ENCODE peak calls at places on chromosomes 16 and 17, in eight cellular contexts. One of them, this sample, is unnamed.
A peak's percentile ranks its signal among the peaks of the same experiment; 100 is the strongest.

GRCh38 chr17:68355093-68355492 is 63.8 kb downstream of the ARSG start:
- DNase-seq in A172: peak; percentile 38
- DNase-seq in fibroblast of lung: peak; percentile 70
- DNase-seq in naive thymus-derived CD4-positive, alpha-beta T cell: no peak
- DNase-seq in posterior cingulate gyrus: no peak
- DNase-seq in heart left ventricle: no peak
- DNase-seq in T-helper 17 cell: no peak
- DNase-seq in GM04503: no peak
- DNase-seq in this sample: no peak

GRCh38 chr16:46908540-46909372 is 24.6 kb downstream of the GPT2 start:
- DNase-seq in heart left ventricle: no peak
- DNase-seq in naive thymus-derived CD4-positive, alpha-beta T cell: peak; percentile 33
- DNase-seq in GM04503: no peak
- DNase-seq in T-helper 17 cell: peak; percentile 46
- DNase-seq in posterior cingulate gyrus: no peak
- DNase-seq in fibroblast of lung: peak; percentile 50
- DNase-seq in A172: peak; percentile 52
- DNase-seq in this sample: peak; percentile 18

GRCh38 chr17:42347198-42347597 is 41.0 kb downstream of the STAT3 start:
- DNase-seq in heart left ventricle: no peak
- DNase-seq in T-helper 17 cell: no peak
- DNase-seq in fibroblast of lung: peak; percentile 87
- DNase-seq in GM04503: peak; percentile 80
- DNase-seq in naive thymus-derived CD4-positive, alpha-beta T cell: no peak
- DNase-seq in posterior cingulate gyrus: no peak
- DNase-seq in A172: peak; percentile 87
- DNase-seq in this sample: no peak

GRCh38 chr17:48647103-48647963 is 21.2 kb upstream of the HOXB9 start:
- DNase-seq in naive thymus-derived CD4-positive, alpha-beta T cell: no peak
- DNase-seq in posterior cingulate gyrus: no peak
- DNase-seq in fibroblast of lung: no peak
- DNase-seq in A172: no peak
- DNase-seq in GM04503: no peak
- DNase-seq in T-helper 17 cell: no peak
- DNase-seq in heart left ventricle: no peak
- DNase-seq in this sample: no peak

GRCh38 chr16:81445926-81446317 is 1.3 kb downstream of the CMIP start:
- DNase-seq in GM04503: no peak
- DNase-seq in A172: no peak
- DNase-seq in heart left ventricle: no peak
- DNase-seq in posterior cingulate gyrus: no peak
- DNase-seq in fibroblast of lung: no peak
- DNase-seq in T-helper 17 cell: no peak
- DNase-seq in naive thymus-derived CD4-positive, alpha-beta T cell: no peak
- DNase-seq in this sample: no peak

GRCh38 chr17:76367647-76368046 is 13.9 kb upstream of the PRPSAP1 start:
- DNase-seq in naive thymus-derived CD4-positive, alpha-beta T cell: no peak
- DNase-seq in GM04503: no peak
- DNase-seq in A172: no peak
- DNase-seq in fibroblast of lung: no peak
- DNase-seq in posterior cingulate gyrus: no peak
- DNase-seq in heart left ventricle: no peak
- DNase-seq in T-helper 17 cell: no peak
- DNase-seq in this sample: no peak

GRCh38 chr17:55089955-55090573 is 121.5 kb downstream of the STXBP4 start:
- DNase-seq in heart left ventricle: no peak
- DNase-seq in posterior cingulate gyrus: no peak
- DNase-seq in naive thymus-derived CD4-positive, alpha-beta T cell: no peak
- DNase-seq in A172: peak; percentile 41
- DNase-seq in GM04503: no peak
- DNase-seq in fibroblast of lung: peak; percentile 48
- DNase-seq in T-helper 17 cell: peak; percentile 29
- DNase-seq in this sample: no peak

GRCh38 chr16:78775161-78775561 is 675.7 kb downstream of the WWOX start:
- DNase-seq in posterior cingulate gyrus: no peak
- DNase-seq in GM04503: no peak
- DNase-seq in naive thymus-derived CD4-positive, alpha-beta T cell: no peak
- DNase-seq in A172: no peak
- DNase-seq in heart left ventricle: no peak
- DNase-seq in fibroblast of lung: no peak
- DNase-seq in T-helper 17 cell: no peak
- DNase-seq in this sample: no peak

GRCh38 chr17:74960739-74961342 is 11.7 kb downstream of the HID1 start:
- DNase-seq in GM04503: no peak
- DNase-seq in heart left ventricle: no peak
- DNase-seq in T-helper 17 cell: no peak
- DNase-seq in posterior cingulate gyrus: no peak
- DNase-seq in A172: no peak
- DNase-seq in naive thymus-derived CD4-positive, alpha-beta T cell: no peak
- DNase-seq in fibroblast of lung: peak; percentile 29
- DNase-seq in this sample: no peak

GRCh38 chr17:57106107-57106835 is 21.2 kb downstream of the AKAP1 start:
- DNase-seq in posterior cingulate gyrus: no peak
- DNase-seq in A172: peak; percentile 26
- DNase-seq in fibroblast of lung: no peak
- DNase-seq in GM04503: no peak
- DNase-seq in naive thymus-derived CD4-positive, alpha-beta T cell: no peak
- DNase-seq in heart left ventricle: no peak
- DNase-seq in T-helper 17 cell: no peak
- DNase-seq in this sample: no peak

GRCh38 chr17:1147664-1148063 is 32.1 kb downstream of the ABR start:
- DNase-seq in A172: peak; percentile 84
- DNase-seq in posterior cingulate gyrus: peak; percentile 90
- DNase-seq in GM04503: no peak
- DNase-seq in naive thymus-derived CD4-positive, alpha-beta T cell: no peak
- DNase-seq in T-helper 17 cell: no peak
- DNase-seq in fibroblast of lung: peak; percentile 65
- DNase-seq in heart left ventricle: peak; percentile 50
- DNase-seq in this sample: no peak

GRCh38 chr17:81885869-81886548 is 5.4 kb downstream of the ALYREF start:
- DNase-seq in posterior cingulate gyrus: no peak
- DNase-seq in naive thymus-derived CD4-positive, alpha-beta T cell: no peak
- DNase-seq in heart left ventricle: no peak
- DNase-seq in fibroblast of lung: peak; percentile 68
- DNase-seq in GM04503: no peak
- DNase-seq in A172: peak; percentile 94
- DNase-seq in T-helper 17 cell: no peak
- DNase-seq in this sample: no peak

GRCh38 chr16:28188085-28188916 is 23.5 kb downstream of the XPO6 start:
- DNase-seq in T-helper 17 cell: no peak
- DNase-seq in posterior cingulate gyrus: no peak
- DNase-seq in GM04503: no peak
- DNase-seq in heart left ventricle: no peak
- DNase-seq in naive thymus-derived CD4-positive, alpha-beta T cell: no peak
- DNase-seq in A172: no peak
- DNase-seq in fibroblast of lung: no peak
- DNase-seq in this sample: no peak

GRCh38 chr17:61284746-61285145 is 114.9 kb upstream of the TBX2 start:
- DNase-seq in GM04503: no peak
- DNase-seq in A172: no peak
- DNase-seq in T-helper 17 cell: no peak
- DNase-seq in fibroblast of lung: no peak
- DNase-seq in heart left ventricle: no peak
- DNase-seq in naive thymus-derived CD4-positive, alpha-beta T cell: no peak
- DNase-seq in posterior cingulate gyrus: no peak
- DNase-seq in this sample: no peak

GRCh38 chr17:50917418-50917743 is 51.2 kb upstream of the TOB1 start:
- DNase-seq in A172: no peak
- DNase-seq in naive thymus-derived CD4-positive, alpha-beta T cell: no peak
- DNase-seq in heart left ventricle: peak; percentile 66
- DNase-seq in fibroblast of lung: no peak
- DNase-seq in posterior cingulate gyrus: peak; percentile 69
- DNase-seq in T-helper 17 cell: no peak
- DNase-seq in GM04503: no peak
- DNase-seq in this sample: no peak

GRCh38 chr17:27741361-27741861 is 58.9 kb downstream of the NOS2 start:
- DNase-seq in T-helper 17 cell: no peak
- DNase-seq in posterior cingulate gyrus: no peak
- DNase-seq in fibroblast of lung: peak; percentile 6
- DNase-seq in GM04503: peak; percentile 23
- DNase-seq in heart left ventricle: no peak
- DNase-seq in A172: peak; percentile 18
- DNase-seq in naive thymus-derived CD4-positive, alpha-beta T cell: no peak
- DNase-seq in this sample: no peak

GRCh38 chr17:2081564-2081963 is 26.7 kb downstream of the HIC1 start:
- DNase-seq in heart left ventricle: no peak
- DNase-seq in posterior cingulate gyrus: peak; percentile 44
- DNase-seq in naive thymus-derived CD4-positive, alpha-beta T cell: no peak
- DNase-seq in A172: peak; percentile 71
- DNase-seq in fibroblast of lung: peak; percentile 85
- DNase-seq in GM04503: no peak
- DNase-seq in T-helper 17 cell: no peak
- DNase-seq in this sample: no peak

GRCh38 chr16:48165961-48166578 is 10.3 kb upstream of the ABCC12 start:
- DNase-seq in naive thymus-derived CD4-positive, alpha-beta T cell: no peak
- DNase-seq in GM04503: no peak
- DNase-seq in A172: no peak
- DNase-seq in posterior cingulate gyrus: no peak
- DNase-seq in fibroblast of lung: no peak
- DNase-seq in T-helper 17 cell: no peak
- DNase-seq in heart left ventricle: no peak
- DNase-seq in this sample: no peak

GRCh38 chr16:86630471-86630870 is 52.1 kb downstream of the FOXL1 start:
- DNase-seq in T-helper 17 cell: no peak
- DNase-seq in GM04503: no peak
- DNase-seq in posterior cingulate gyrus: no peak
- DNase-seq in heart left ventricle: peak; percentile 61
- DNase-seq in naive thymus-derived CD4-positive, alpha-beta T cell: no peak
- DNase-seq in A172: no peak
- DNase-seq in fibroblast of lung: peak; percentile 45
- DNase-seq in this sample: no peak

GRCh38 chr17:57810740-57811632 is 38.9 kb downstream of the MRPS23 start:
- DNase-seq in fibroblast of lung: peak; percentile 78
- DNase-seq in GM04503: no peak
- DNase-seq in posterior cingulate gyrus: no peak
- DNase-seq in A172: peak; percentile 90
- DNase-seq in T-helper 17 cell: no peak
- DNase-seq in naive thymus-derived CD4-positive, alpha-beta T cell: no peak
- DNase-seq in heart left ventricle: peak; percentile 76
- DNase-seq in this sample: peak; percentile 48